ENCODE peak calls at places on chromosomes 4 and X, in eight cellular contexts. P, L, Q, C, H, T, Y and E are unnamed samples.
A peak's percentile ranks its signal among the peaks of the same experiment; 100 is the strongest.

GRCh38 chrX:71996826-71997225 is 86.2 kb downstream of the NHSL2 start:
- DNase-seq in P (peak; percentile 41), L (peak; percentile 7), Q (no peak), C (no peak), H (no peak), T (no peak), Y (peak; percentile 11), E (no peak)

GRCh38 chr4:24853142-24853541 is 57.8 kb downstream of the SOD3 start:
- DNase-seq in P (no peak), L (no peak), Q (no peak), C (no peak), H (no peak), T (no peak), Y (peak; percentile 65), E (peak; percentile 63)

GRCh38 chr4:26083987-26084386 is 170.0 kb downstream of the SMIM20 start:
- DNase-seq in P (peak; percentile 23), L (peak; percentile 88), Q (no peak), C (no peak), H (no peak), T (peak; percentile 37), Y (peak; percentile 86), E (no peak)

GRCh38 chr4:77699731-77700210 is 94.2 kb downstream of the CXCL13 start:
- DNase-seq in P (peak; percentile 45), L (peak; percentile 75), Q (peak; percentile 69), C (no peak), H (no peak), T (peak; percentile 6), Y (peak; percentile 84), E (no peak)

GRCh38 chr4:145389566-145389965 is 92.1 kb upstream of the SMAD1 start:
- DNase-seq in P (no peak), L (no peak), Q (no peak), C (no peak), H (no peak), T (no peak), Y (no peak), E (no peak)

GRCh38 chrX:48531359-48531954 is 8.1 kb upstream of the TBC1D25 start:
- DNase-seq in P (no peak), L (peak; percentile 70), Q (no peak), C (no peak), H (peak; percentile 37), T (no peak), Y (peak; percentile 86), E (no peak)

GRCh38 chrX:85903692-85904471 is 143.5 kb downstream of the CHM start:
- DNase-seq in P (no peak), L (no peak), Q (no peak), C (no peak), H (no peak), T (no peak), Y (no peak), E (no peak)

GRCh38 chr4:36243355-36244256 is 708 bp downstream of the ARAP2 start:
- DNase-seq in P (peak; percentile 47), L (no peak), Q (peak; percentile 28), C (peak; percentile 41), H (peak; percentile 18), T (peak; percentile 19), Y (peak; percentile 15), E (peak; percentile 76)

GRCh38 chr4:147842573-147842972 is 110.7 kb downstream of the ARHGAP10 start:
- DNase-seq in P (no peak), L (no peak), Q (no peak), C (peak; percentile 64), H (no peak), T (no peak), Y (peak; percentile 95), E (peak; percentile 86)

GRCh38 chrX:134396174-134396573 is 63.8 kb upstream of the HPRT1 start:
- DNase-seq in P (peak; percentile 8), L (peak; percentile 17), Q (peak; percentile 26), C (no peak), H (peak; percentile 21), T (peak; percentile 9), Y (peak; percentile 17), E (no peak)

GRCh38 chr4:186957952-186958555 is 234.4 kb upstream of the FAT1 start:
- DNase-seq in P (no peak), L (no peak), Q (no peak), C (no peak), H (no peak), T (no peak), Y (no peak), E (no peak)

GRCh38 chrX:107823456-107823855 is 2.2 kb upstream of the MID2 start:
- DNase-seq in P (no peak), L (peak; percentile 55), Q (no peak), C (no peak), H (peak; percentile 35), T (no peak), Y (peak; percentile 87), E (no peak)

GRCh38 chr4:145845118-145845517 is 93.5 kb downstream of the ZNF827 start:
- DNase-seq in P (no peak), L (no peak), Q (no peak), C (no peak), H (no peak), T (no peak), Y (no peak), E (no peak)

GRCh38 chr4:29066856-29067255 is 1653.3 kb upstream of the PCDH7 start:
- DNase-seq in P (no peak), L (peak; percentile 53), Q (no peak), C (no peak), H (no peak), T (no peak), Y (no peak), E (no peak)

GRCh38 chr4:68267433-68267944 is 22.0 kb upstream of the TMPRSS11B start:
- DNase-seq in P (no peak), L (peak; percentile 55), Q (no peak), C (no peak), H (no peak), T (no peak), Y (peak; percentile 54), E (no peak)

GRCh38 chrX:10062352-10062751 is 94.4 kb upstream of the CLCN4 start:
- DNase-seq in P (no peak), L (no peak), Q (no peak), C (no peak), H (no peak), T (no peak), Y (no peak), E (no peak)

GRCh38 chr4:74105656-74106275 is 6.8 kb upstream of the CXCL2 start:
- DNase-seq in P (no peak), L (no peak), Q (no peak), C (no peak), H (no peak), T (no peak), Y (peak; percentile 73), E (no peak)

GRCh38 chr4:16142598-16143295 is 58.9 kb upstream of the PROM1 start:
- DNase-seq in P (no peak), L (no peak), Q (no peak), C (no peak), H (no peak), T (no peak), Y (no peak), E (no peak)

GRCh38 chr4:40283413-40283812 is 51.7 kb upstream of the CHRNA9 start:
- DNase-seq in P (peak; percentile 53), L (no peak), Q (no peak), C (no peak), H (no peak), T (no peak), Y (no peak), E (no peak)

GRCh38 chrX:41478397-41478911 is 31.3 kb downstream of the NYX start:
- DNase-seq in P (no peak), L (peak; percentile 0), Q (no peak), C (no peak), H (no peak), T (no peak), Y (no peak), E (peak; percentile 38)

GRCh38 chr4:6271701-6272465 is 2.2 kb downstream of the WFS1 start:
- DNase-seq in P (no peak), L (no peak), Q (no peak), C (no peak), H (no peak), T (no peak), Y (no peak), E (no peak)

GRCh38 chr4:110275871-110276270 is 77.5 kb upstream of the ELOVL6 start:
- DNase-seq in P (no peak), L (peak; percentile 30), Q (no peak), C (no peak), H (no peak), T (no peak), Y (peak; percentile 63), E (no peak)

GRCh38 chr4:125368684-125369083 is 53.9 kb downstream of the FAT4 start:
- DNase-seq in P (no peak), L (peak; percentile 73), Q (peak; percentile 71), C (no peak), H (no peak), T (peak; percentile 2), Y (peak; percentile 91), E (no peak)

GRCh38 chr4:69156913-69157312 is 57.6 kb downstream of the UGT2B11 start:
- DNase-seq in P (peak; percentile 7), L (no peak), Q (no peak), C (no peak), H (peak; percentile 3), T (no peak), Y (peak; percentile 22), E (no peak)

GRCh38 chr4:180558427-180558826 is 1684.8 kb upstream of the TENM3 start:
- DNase-seq in P (no peak), L (no peak), Q (no peak), C (no peak), H (no peak), T (no peak), Y (no peak), E (no peak)

GRCh38 chr4:40586034-40586433 is 43.6 kb downstream of the RBM47 start:
- DNase-seq in P (no peak), L (no peak), Q (no peak), C (no peak), H (no peak), T (no peak), Y (no peak), E (no peak)

GRCh38 chr4:4761128-4761991 is 98.1 kb upstream of the MSX1 start:
- DNase-seq in P (peak; percentile 77), L (no peak), Q (no peak), C (no peak), H (no peak), T (no peak), Y (no peak), E (peak; percentile 66)

GRCh38 chr4:138188406-138189084 is 53.6 kb downstream of the SLC7A11 start:
- DNase-seq in P (no peak), L (no peak), Q (no peak), C (no peak), H (no peak), T (no peak), Y (peak; percentile 33), E (no peak)

GRCh38 chr4:6192245-6192644 is 8.1 kb downstream of the JAKMIP1 start:
- DNase-seq in P (no peak), L (no peak), Q (no peak), C (no peak), H (no peak), T (no peak), Y (no peak), E (no peak)

GRCh38 chrX:153643431-153644351 is 3.3 kb upstream of the DUSP9 start:
- DNase-seq in P (peak; percentile 67), L (no peak), Q (peak; percentile 29), C (peak; percentile 56), H (no peak), T (no peak), Y (peak; percentile 8), E (peak; percentile 24)

GRCh38 chr4:127134490-127134889 is 498.3 kb upstream of the INTU start:
- DNase-seq in P (no peak), L (no peak), Q (no peak), C (no peak), H (no peak), T (no peak), Y (no peak), E (no peak)

GRCh38 chrX:17459008-17459407 is 84.0 kb downstream of the NHS start:
- DNase-seq in P (no peak), L (peak; percentile 9), Q (peak; percentile 84), C (no peak), H (no peak), T (no peak), Y (peak; percentile 59), E (no peak)

GRCh38 chr4:16024009-16024408 is 59.8 kb downstream of the PROM1 start:
- DNase-seq in P (no peak), L (peak; percentile 76), Q (no peak), C (no peak), H (no peak), T (no peak), Y (peak; percentile 67), E (no peak)

GRCh38 chr4:156294577-156294976 is 340.9 kb upstream of the CTSO start:
- DNase-seq in P (peak; percentile 17), L (peak; percentile 86), Q (peak; percentile 90), C (no peak), H (peak; percentile 77), T (peak; percentile 12), Y (peak; percentile 95), E (peak; percentile 16)